ENCODE peak calls at places on chromosomes 1 and 21, in six cellular contexts. E is GM12891, Q is K562, N is HepG2, I is GM12878, H is H1. V is an unnamed sample.

GRCh38 chr1:203426349-203426748 is 49.3 kb upstream of the PRELP start:
- DNase-seq in H (no peak), E (no peak), Q (no peak), I (no peak), N (no peak), V (no peak)

GRCh38 chr1:11458811-11459275 is 20.1 kb upstream of the DISP3 start:
- DNase-seq in Q (no peak), I (no peak), N (no peak), H (no peak), E (no peak), V (no peak)

GRCh38 chr1:72282271-72282656 is at the start of gene NEGR1:
- DNase-seq in E (no peak), I (no peak), N (no peak), Q (no peak), H (no peak), V (no peak)

GRCh38 chr1:229024528-229025119 is 246.3 kb upstream of the RAB4A start:
- DNase-seq in H (no peak), I (no peak), Q (peak; percentile 77), N (peak; percentile 59), E (no peak), V (no peak)

GRCh38 chr21:34632498-34632897 is 17.6 kb upstream of the RCAN1 start:
- DNase-seq in E (no peak), I (no peak), N (no peak), H (no peak), Q (no peak), V (no peak)

GRCh38 chr1:9878421-9878820 is 31.6 kb downstream of the CTNNBIP1 start:
- DNase-seq in E (no peak), Q (no peak), H (no peak), N (no peak), I (no peak), V (no peak)

GRCh38 chr1:56071351-56071750 is 508.0 kb downstream of the PLPP3 start:
- DNase-seq in Q (no peak), I (no peak), H (no peak), N (no peak), E (no peak), V (no peak)

GRCh38 chr1:44484155-44484688 is 79.2 kb downstream of the RNF220 start:
- DNase-seq in H (peak; percentile 41), E (no peak), I (no peak), N (peak; percentile 12), Q (no peak), V (no peak)

GRCh38 chr21:40902299-40902698 is 55.3 kb upstream of the DSCAM start:
- DNase-seq in H (no peak), E (no peak), N (no peak), I (no peak), Q (no peak), V (no peak)

GRCh38 chr1:66679140-66679539 is 73.1 kb upstream of the DYNLT5 start:
- DNase-seq in N (no peak), Q (no peak), E (no peak), H (no peak), I (no peak), V (no peak)

GRCh38 chr1:153349363-153350340 is 1.0 kb upstream of the PGLYRP4 start:
- DNase-seq in Q (no peak), I (no peak), N (no peak), E (no peak), H (no peak), V (no peak)

GRCh38 chr1:204924013-204924759 is 53.5 kb downstream of the NFASC start:
- DNase-seq in N (peak; percentile 66), Q (no peak), E (no peak), H (peak; percentile 79), I (no peak), V (no peak)

GRCh38 chr1:10841059-10841458 is 44.6 kb upstream of the CASZ1 start:
- DNase-seq in N (no peak), Q (no peak), H (no peak), E (no peak), I (no peak), V (no peak)

GRCh38 chr1:63112155-63112914 is 210.0 kb upstream of the FOXD3 start:
- DNase-seq in E (no peak), Q (no peak), H (peak; percentile 17), I (no peak), N (no peak), V (no peak)

GRCh38 chr1:229263254-229263653 is 7.7 kb upstream of the RAB4A start:
- DNase-seq in N (no peak), H (no peak), Q (no peak), I (no peak), E (no peak), V (no peak)

GRCh38 chr1:93042134-93042821 is 36.8 kb upstream of the MTF2 start:
- DNase-seq in N (peak; percentile 70), E (peak; percentile 35), I (peak; percentile 55), H (no peak), Q (no peak), V (no peak)

GRCh38 chr1:159925713-159926066 is 383 bp upstream of the TAGLN2 start:
- DNase-seq in N (no peak), E (no peak), I (no peak), Q (peak; percentile 47), H (no peak), V (no peak)

GRCh38 chr1:232486006-232486405 is 143.9 kb downstream of the SIPA1L2 start:
- DNase-seq in H (no peak), E (no peak), I (no peak), Q (no peak), N (no peak), V (no peak)

GRCh38 chr1:232468249-232468648 is 161.7 kb downstream of the SIPA1L2 start:
- DNase-seq in N (no peak), E (no peak), H (no peak), I (no peak), Q (no peak), V (no peak)

GRCh38 chr1:70458120-70458519 is 47.1 kb downstream of the CTH start:
- DNase-seq in I (no peak), Q (no peak), E (no peak), N (no peak), H (no peak), V (no peak)

GRCh38 chr1:229454056-229454455 is 20.2 kb upstream of the ACTA1 start:
- DNase-seq in I (no peak), E (no peak), N (no peak), H (no peak), Q (no peak), V (no peak)

GRCh38 chr1:111202707-111203623 is 2.5 kb upstream of the DENND2D start:
- DNase-seq in Q (no peak), E (no peak), N (peak; percentile 35), H (no peak), I (no peak), V (no peak)

GRCh38 chr1:230976825-230977747 is 1.6 kb downstream of the TTC13 start:
- DNase-seq in E (no peak), N (no peak), H (no peak), Q (no peak), I (no peak), V (no peak)

GRCh38 chr1:157090196-157090647 is 9.4 kb downstream of the ETV3L start:
- DNase-seq in E (peak; percentile 73), Q (peak; percentile 81), N (peak; percentile 64), I (no peak), H (peak; percentile 75), V (peak; percentile 72)

GRCh38 chr1:37682334-37682987 is 9.9 kb upstream of the CDCA8 start:
- DNase-seq in E (no peak), I (no peak), Q (peak; percentile 68), H (no peak), N (peak; percentile 38), V (no peak)

GRCh38 chr1:246567258-246568235 is 1.3 kb downstream of the CNST start:
- DNase-seq in N (peak; percentile 9), H (no peak), I (no peak), E (no peak), Q (peak; percentile 50), V (no peak)

GRCh38 chr1:51044834-51045233 is 57.2 kb upstream of the C1orf185 start:
- DNase-seq in E (no peak), N (no peak), H (no peak), Q (peak; percentile 17), I (no peak), V (no peak)

GRCh38 chr1:88276158-88276557 is 407.9 kb upstream of the PKN2 start:
- DNase-seq in N (no peak), H (no peak), E (no peak), I (no peak), Q (no peak), V (no peak)

GRCh38 chr1:56304975-56305374 is 274.4 kb downstream of the PLPP3 start:
- DNase-seq in H (no peak), Q (no peak), I (no peak), E (no peak), N (no peak), V (no peak)

GRCh38 chr1:149884433-149885363 is 14.7 kb upstream of the BOLA1 start:
- DNase-seq in Q (peak; percentile 36), N (no peak), E (no peak), H (no peak), I (peak; percentile 48), V (no peak)
- TF ChIP-seq POLR2A in Q (no peak), N (no peak), E (no peak), H (peak; percentile 10), I (no peak), V (no peak)

GRCh38 chr1:17189632-17190525 is 15.0 kb upstream of the PADI1 start:
- DNase-seq in N (no peak), Q (no peak), E (no peak), H (no peak), I (no peak), V (no peak)
- TF ChIP-seq TAF1 in N (no peak), Q (no peak), E (no peak), H (no peak), I (no peak), V (no peak)

DNA sequence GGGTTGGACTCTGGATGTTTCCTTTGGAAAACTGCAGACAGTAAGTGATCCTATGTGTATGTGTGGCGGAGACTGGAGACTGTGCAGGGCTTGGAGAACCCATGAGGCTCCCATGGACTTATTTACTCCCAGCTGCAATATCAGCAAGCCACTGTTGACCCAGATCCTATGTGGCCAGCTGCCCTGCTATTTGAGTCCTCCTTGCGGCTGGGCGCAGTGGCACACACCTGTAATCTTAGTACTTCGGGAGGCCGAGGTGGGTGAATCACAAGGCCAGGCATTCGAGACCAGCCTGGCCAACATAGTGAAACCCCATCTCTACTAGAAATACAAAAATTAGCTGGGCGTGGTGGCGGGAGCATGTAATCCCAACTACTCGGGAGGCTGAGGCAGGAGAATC is 83.5 kb downstream of the TLR5 start:
- DNase-seq in Q (no peak), E (no peak), H (no peak), N (no peak), I (no peak), V (no peak)
- TF ChIP-seq POLR2A in Q (no peak), E (no peak), H (no peak), N (no peak), I (no peak), V (no peak)

DNA sequence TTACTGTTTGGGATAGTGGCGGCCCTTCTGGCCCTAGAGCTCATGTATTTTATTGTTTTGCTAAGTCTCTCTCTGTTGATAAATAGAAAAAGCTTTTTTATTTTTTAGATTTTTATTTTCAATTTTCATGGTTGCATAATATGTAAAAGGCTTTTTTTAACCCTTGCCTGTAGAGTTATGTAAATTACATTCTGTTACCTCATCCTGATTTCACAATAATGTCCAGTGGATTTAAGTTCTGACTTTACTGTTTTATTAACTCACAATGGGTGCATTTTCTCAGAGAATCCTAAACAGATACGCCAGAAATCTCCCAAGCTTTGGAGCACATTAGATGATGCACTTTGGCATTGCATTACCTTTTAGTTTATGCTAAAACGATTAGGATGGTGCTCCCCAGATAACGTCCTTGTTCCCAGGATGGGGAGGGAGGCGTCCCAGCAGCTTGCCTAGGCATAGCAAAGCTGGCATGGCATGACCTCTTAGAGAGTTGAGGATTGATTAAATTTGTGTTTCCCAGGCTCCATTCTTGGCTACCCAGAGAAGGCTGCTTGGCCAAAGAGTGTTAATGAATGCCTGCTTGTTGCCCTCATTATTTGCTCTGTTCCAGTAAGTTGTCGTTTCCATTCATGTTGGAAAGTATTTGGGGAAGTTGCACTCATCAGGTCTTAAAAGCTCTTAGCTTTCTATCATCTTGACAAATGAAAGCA is 17.1 kb downstream of the UTP25 start:
- DNase-seq in Q (no peak), E (no peak), N (no peak), H (no peak), I (no peak), V (no peak)
- TF ChIP-seq TAF1 in Q (no peak), E (no peak), N (no peak), H (no peak), I (no peak), V (no peak)